ENCODE peak calls at places on chromosomes 12 and 14, in four cellular contexts. W is DND-41, E is A549, T is Peyer's patch. Z is an unnamed sample.

GRCh38 chr12:105083551-105084105 is 630 bp downstream of the ALDH1L2 start:
- DNase-seq in T (peak; percentile 48), W (no peak), E (peak; percentile 36), Z (no peak)

GRCh38 chr14:27371868-27372267 is 774.0 kb upstream of the NOVA1 start:
- DNase-seq in T (no peak), E (no peak), W (no peak), Z (no peak)

GRCh38 chr14:40252817-40253447 is 820.7 kb upstream of the FBXO33 start:
- DNase-seq in T (no peak), E (no peak), W (no peak), Z (no peak)

GRCh38 chr12:123450636-123451035 is 7.3 kb upstream of the SNRNP35 start:
- DNase-seq in T (no peak), E (no peak), W (no peak), Z (no peak)

GRCh38 chr14:77598366-77599050 is 17.9 kb downstream of the SPTLC2 start:
- DNase-seq in T (no peak), E (no peak), W (no peak), Z (peak; percentile 50)

GRCh38 chr12:130008241-130008640 is 104.4 kb upstream of the TMEM132D start:
- DNase-seq in W (no peak), E (no peak), T (no peak), Z (no peak)

GRCh38 chr12:67663121-67663520 is 14.6 kb downstream of the DYRK2 start:
- DNase-seq in E (no peak), W (no peak), T (no peak), Z (no peak)

GRCh38 chr14:54818201-54819133 is 84.2 kb downstream of the GCH1 start:
- DNase-seq in T (peak; percentile 64), W (no peak), E (no peak), Z (no peak)

GRCh38 chr12:67919406-67919805 is 69.8 kb upstream of the IFNG-AS1 start:
- DNase-seq in E (no peak), W (no peak), T (no peak), Z (no peak)

GRCh38 chr14:61322011-61322798 is 826 bp downstream of the PRKCH start:
- DNase-seq in E (peak; percentile 6), T (peak; percentile 87), W (peak; percentile 50), Z (no peak)

GRCh38 chr12:66149702-66150398 is 19.3 kb upstream of the LLPH start:
- DNase-seq in E (no peak), T (no peak), W (no peak), Z (no peak)

GRCh38 chr14:95121911-95122696 is 35.2 kb downstream of the DICER1 start:
- DNase-seq in W (no peak), T (no peak), E (no peak), Z (no peak)

GRCh38 chr12:100520048-100520769 is 46.5 kb downstream of the NR1H4 start:
- DNase-seq in E (no peak), T (no peak), W (no peak), Z (no peak)

GRCh38 chr12:54053625-54054441 is at the start of gene HOXC4:
- DNase-seq in E (peak; percentile 82), W (no peak), T (no peak), Z (no peak)

GRCh38 chr14:88452231-88452630 is 66.8 kb downstream of the SPATA7 start:
- DNase-seq in W (no peak), T (no peak), E (no peak), Z (no peak)

GRCh38 chr12:79782197-79782890 is 91.6 kb upstream of the PAWR start:
- DNase-seq in T (no peak), E (no peak), W (no peak), Z (no peak)

GRCh38 chr12:122823429-122823828 is 11.8 kb upstream of the HIP1R start:
- DNase-seq in E (no peak), T (no peak), W (no peak), Z (no peak)

GRCh38 chr12:122350444-122350843 is 72.0 kb downstream of the CLIP1 start:
- DNase-seq in W (no peak), T (no peak), E (no peak), Z (no peak)

GRCh38 chr14:31025335-31026075 is at the start of gene AP4S1:
- DNase-seq in W (peak; percentile 58), T (peak; percentile 74), E (peak; percentile 25), Z (peak; percentile 54)

GRCh38 chr12:17571047-17571446 is 518.9 kb downstream of the RERGL start:
- DNase-seq in E (no peak), T (no peak), W (no peak), Z (no peak)

GRCh38 chr12:30021046-30021833 is 237.5 kb upstream of the TMTC1 start:
- DNase-seq in E (no peak), T (no peak), W (no peak), Z (no peak)

GRCh38 chr12:105433804-105434203 is 103.3 kb downstream of the C12orf75 start:
- DNase-seq in T (no peak), E (no peak), W (no peak), Z (no peak)

GRCh38 chr12:31821484-31821883 is 92.7 kb upstream of the AMN1 start:
- DNase-seq in T (no peak), W (no peak), E (no peak), Z (no peak)

GRCh38 chr12:131561891-131562684 is 148.8 kb upstream of the SFSWAP start:
- DNase-seq in E (no peak), W (no peak), T (no peak), Z (no peak)

GRCh38 chr12:49662998-49663843 is 39.9 kb downstream of the PRPF40B start:
- DNase-seq in T (no peak), W (peak; percentile 94), E (no peak), Z (peak; percentile 73)

GRCh38 chr12:24697295-24697694 is 251.6 kb downstream of the BCAT1 start:
- DNase-seq in E (no peak), T (no peak), W (no peak), Z (no peak)

GRCh38 chr14:74507796-74508195 is 14.2 kb downstream of the ISCA2 start:
- DNase-seq in E (no peak), T (no peak), W (no peak), Z (no peak)

GRCh38 chr14:101449114-101449513 is 112.2 kb upstream of the DIO3 start:
- DNase-seq in T (no peak), W (peak; percentile 18), E (no peak), Z (no peak)

GRCh38 chr14:51561141-51561540 is 90.6 kb upstream of the FRMD6 start:
- DNase-seq in W (no peak), T (no peak), E (no peak), Z (no peak)

GRCh38 chr12:27966870-27967269 is 5.7 kb downstream of the PTHLH start:
- DNase-seq in E (peak; percentile 80), T (no peak), W (no peak), Z (no peak)

GRCh38 chr12:7609480-7609879 is 56.2 kb downstream of the APOBEC1 start:
- DNase-seq in W (no peak), T (no peak), E (no peak), Z (no peak)

GRCh38 chr12:104296718-104297117 is 6.8 kb upstream of the EID3 start:
- DNase-seq in E (no peak), W (no peak), T (no peak), Z (no peak)

GRCh38 chr12:94603434-94604068 is 46.8 kb downstream of the TMCC3 start:
- DNase-seq in T (peak; percentile 63), E (peak; percentile 50), W (peak; percentile 24), Z (peak; percentile 41)

GRCh38 chr14:67532998-67533753 is at the start of gene PLEKHH1:
- DNase-seq in W (peak; percentile 74), T (peak; percentile 91), E (peak; percentile 87), Z (peak; percentile 21)

GRCh38 chr14:59905193-59905592 is 14.8 kb upstream of the LRRC9 start:
- DNase-seq in E (no peak), W (no peak), T (no peak), Z (no peak)

GRCh38 chr14:22898302-22898894 is 15.4 kb downstream of the REM2 start:
- DNase-seq in E (no peak), W (no peak), T (peak; percentile 1), Z (no peak)

GRCh38 chr12:84727964-84728363 is 184.6 kb downstream of the SLC6A15 start:
- DNase-seq in W (no peak), E (no peak), T (no peak), Z (no peak)

GRCh38 chr12:53869500-53869899 is 69.1 kb upstream of the HOXC13 start:
- DNase-seq in T (no peak), E (no peak), W (no peak), Z (no peak)

GRCh38 chr14:104085889-104086201 is 345 bp downstream of the ASPG start:
- DNase-seq in T (no peak), W (no peak), E (no peak), Z (no peak)
- H3K4me3 ChIP-seq in T (no peak overlapping the region), W (no peak overlapping the region), E (peak overlapping the region; percentile 40), Z (no peak overlapping the region)

GRCh38 chr12:111091036-111091435 is 170.7 kb upstream of the MYL2 start:
- DNase-seq in T (no peak), W (no peak), E (no peak), Z (no peak)

GRCh38 chr12:111093428-111094142 is 173.2 kb upstream of the MYL2 start:
- DNase-seq in E (no peak), W (peak; percentile 27), T (no peak), Z (peak; percentile 15)

GRCh38 chr12:111088409-111088808 is 168.0 kb upstream of the MYL2 start:
- DNase-seq in W (no peak), E (no peak), T (no peak), Z (no peak)

GRCh38 chr12:111085100-111085499 is 164.7 kb upstream of the MYL2 start:
- DNase-seq in W (no peak), E (no peak), T (no peak), Z (no peak)

GRCh38 chr12:111089616-111090015 is 169.2 kb upstream of the MYL2 start:
- DNase-seq in T (no peak), E (no peak), W (no peak), Z (no peak)
- H3K27ac ChIP-seq in T (no peak overlapping the region), E (no peak overlapping the region), W (no peak overlapping the region), Z (no peak overlapping the region)

GRCh38 chr14:85332401-85332800 is 197.5 kb upstream of the FLRT2 start:
- DNase-seq in T (no peak), E (no peak), W (no peak), Z (no peak)
- H3K9me3 ChIP-seq in T (no peaks in the 10 kb centered on the region), E (no peaks in the 10 kb centered on the region), W (no peaks in the 10 kb centered on the region), Z (no peaks in the 10 kb centered on the region)

DNA sequence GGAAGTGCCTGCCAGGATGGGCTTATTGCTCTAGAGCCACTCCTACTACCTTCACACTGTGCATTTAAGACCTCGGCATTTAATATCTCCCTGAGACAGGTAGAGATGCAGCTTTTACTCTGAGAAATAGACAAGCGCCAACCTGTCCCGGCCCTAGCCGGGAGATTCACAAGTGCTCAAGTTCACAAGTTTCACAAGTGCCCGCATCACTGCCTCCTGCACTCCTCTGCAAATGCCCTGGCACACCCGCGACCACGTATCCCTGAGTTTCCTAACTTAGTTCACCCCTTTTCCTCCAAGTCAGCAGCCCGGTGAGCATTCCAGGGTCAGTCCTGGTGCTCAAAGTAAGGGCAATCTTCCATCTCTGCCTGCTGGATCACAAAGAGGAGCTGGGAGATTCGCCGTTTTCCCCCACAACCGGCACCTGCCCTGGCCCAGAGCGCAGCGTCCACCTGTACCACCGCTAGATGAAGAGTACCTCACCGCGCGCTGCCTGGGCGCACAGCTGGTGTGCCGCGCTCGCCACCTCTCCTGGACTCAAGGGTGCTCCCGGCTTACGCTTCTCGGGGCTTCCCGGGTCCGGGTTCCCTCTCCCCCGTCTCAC is 5.0 kb upstream of the SLC38A4 start:
- DNase-seq in W (no peak), E (no peak), T (peak; percentile 52), Z (no peak)
- H3K4me3 ChIP-seq in W (no peak overlapping the region), E (peak overlapping the region; percentile 34), T (no peak overlapping the region), Z (no peak overlapping the region)

GRCh38 chr12:46219892-46220655 is 48.8 kb downstream of the SLC38A1 start:
- DNase-seq in E (no peak), W (peak; percentile 59), T (no peak), Z (peak; percentile 94)
- H3K27ac ChIP-seq in E (no peak overlapping the region), W (no peak overlapping the region), T (peak overlapping the region; percentile 70), Z (peak overlapping the region; percentile 87)

Z was measured in CD4-positive, alpha-beta memory T cell.